ENCODE peak calls at places on chromosome 16, in seven cellular contexts. A, B, E, S, P, Y and M are unnamed samples.

GRCh38 chr16:69833791-69834282 is 71.7 kb downstream of the WWP2 start:
- DNase-seq in A (no peak), B (peak; percentile 85), E (no peak), S (no peak), P (no peak), Y (peak; percentile 47), M (no peak)

GRCh38 chr16:50462793-50463507 is 85.2 kb upstream of the NKD1 start:
- DNase-seq in A (no peak), B (no peak), E (no peak), S (no peak), P (no peak), Y (no peak), M (no peak)

GRCh38 chr16:86991679-86992078 is 325.5 kb downstream of the C16orf95 start:
- DNase-seq in A (no peak), B (no peak), E (no peak), S (no peak), P (peak; percentile 88), Y (no peak), M (peak; percentile 78)

GRCh38 chr16:25264599-25264998 is 7.0 kb upstream of the ZKSCAN2 start:
- DNase-seq in A (no peak), B (no peak), E (no peak), S (no peak), P (no peak), Y (no peak), M (peak; percentile 35)

GRCh38 chr16:1244881-1245280 is 4.4 kb downstream of the TPSAB1 start:
- DNase-seq in A (no peak), B (no peak), E (no peak), S (no peak), P (no peak), Y (no peak), M (no peak)

GRCh38 chr16:50627419-50627818 is 53.7 kb downstream of the SNX20 start:
- DNase-seq in A (no peak), B (no peak), E (no peak), S (peak; percentile 64), P (no peak), Y (peak; percentile 48), M (peak; percentile 41)

GRCh38 chr16:24504467-24505345 is 34.7 kb upstream of the RBBP6 start:
- DNase-seq in A (peak; percentile 65), B (peak; percentile 75), E (peak; percentile 38), S (peak; percentile 60), P (peak; percentile 50), Y (peak; percentile 38), M (peak; percentile 36)

GRCh38 chr16:47519037-47519436 is 57.9 kb downstream of the PHKB start:
- DNase-seq in A (no peak), B (no peak), E (no peak), S (no peak), P (peak; percentile 31), Y (no peak), M (peak; percentile 12)

GRCh38 chr16:2286550-2286949 is 18.6 kb upstream of the RNPS1 start:
- DNase-seq in A (no peak), B (no peak), E (no peak), S (no peak), P (no peak), Y (no peak), M (no peak)

GRCh38 chr16:2371421-2371820 is 30.9 kb upstream of the ABCA3 start:
- DNase-seq in A (no peak), B (no peak), E (no peak), S (no peak), P (no peak), Y (no peak), M (no peak)

GRCh38 chr16:30567991-30568638 is 3.4 kb downstream of the ZNF688 start:
- DNase-seq in A (peak; percentile 45), B (no peak), E (no peak), S (no peak), P (peak; percentile 74), Y (peak; percentile 46), M (peak; percentile 72)

GRCh38 chr16:50027829-50028228 is 2.8 kb downstream of the CNEP1R1 start:
- DNase-seq in A (no peak), B (no peak), E (no peak), S (no peak), P (no peak), Y (no peak), M (no peak)

GRCh38 chr16:68074850-68075249 is 10.3 kb upstream of the NFATC3 start:
- DNase-seq in A (no peak), B (no peak), E (no peak), S (no peak), P (no peak), Y (peak; percentile 68), M (no peak)
- H3K4me1 ChIP-seq in A (peaks cover 14% of the 10 kb centered on the region), B (peaks cover 26% of the 10 kb centered on the region), E (no peaks in the 10 kb centered on the region), S (no peaks in the 10 kb centered on the region), P (peaks cover 13% of the 10 kb centered on the region), Y (peaks cover 35% of the 10 kb centered on the region), M (peaks cover 3% of the 10 kb centered on the region)

GRCh38 chr16:4519274-4520058 is 19.1 kb downstream of the CDIP1 start:
- DNase-seq in A (no peak), B (no peak), E (no peak), S (no peak), P (no peak), Y (no peak), M (no peak)
- H3K4me1 ChIP-seq in A (no peaks in the 10 kb centered on the region), B (peaks cover 17% of the 10 kb centered on the region), E (peaks cover 22% of the 10 kb centered on the region), S (no peaks in the 10 kb centered on the region), P (peaks cover 7% of the 10 kb centered on the region), Y (peaks cover 20% of the 10 kb centered on the region), M (no peaks in the 10 kb centered on the region)

GRCh38 chr16:57938484-57938883 is 32.4 kb downstream of the CNGB1 start:
- DNase-seq in A (no peak), B (no peak), E (no peak), S (no peak), P (no peak), Y (no peak), M (no peak)
- H3K4me1 ChIP-seq in A (peaks cover 15% of the 10 kb centered on the region), B (peaks cover 3% of the 10 kb centered on the region), E (no peaks in the 10 kb centered on the region), S (no peaks in the 10 kb centered on the region), P (no peaks in the 10 kb centered on the region), Y (peaks cover 10% of the 10 kb centered on the region), M (no peaks in the 10 kb centered on the region)

GRCh38 chr16:28561557-28562187 is 8.0 kb downstream of the SGF29 start:
- DNase-seq in A (no peak), B (no peak), E (no peak), S (no peak), P (no peak), Y (no peak), M (no peak)
- H3K4me1 ChIP-seq in A (peaks cover 3% of the 10 kb centered on the region), B (peaks cover 15% of the 10 kb centered on the region), E (no peaks in the 10 kb centered on the region), S (no peaks in the 10 kb centered on the region), P (peaks cover 6% of the 10 kb centered on the region), Y (no peaks in the 10 kb centered on the region), M (peaks cover 2% of the 10 kb centered on the region)

GRCh38 chr16:84839054-84839453 is 19.3 kb downstream of the CRISPLD2 start:
- DNase-seq in A (no peak), B (no peak), E (no peak), S (no peak), P (peak; percentile 80), Y (no peak), M (peak; percentile 84)

GRCh38 chr16:84841787-84842300 is 22.1 kb downstream of the CRISPLD2 start:
- DNase-seq in A (no peak), B (no peak), E (peak; percentile 72), S (no peak), P (no peak), Y (peak; percentile 83), M (no peak)

GRCh38 chr16:84840687-84841627 is 21.2 kb downstream of the CRISPLD2 start:
- DNase-seq in A (no peak), B (no peak), E (no peak), S (no peak), P (no peak), Y (no peak), M (no peak)

GRCh38 chr16:84838383-84838948 is 18.7 kb downstream of the CRISPLD2 start:
- DNase-seq in A (no peak), B (no peak), E (no peak), S (no peak), P (no peak), Y (no peak), M (peak; percentile 22)

GRCh38 chr16:84839956-84840355 is 20.2 kb downstream of the CRISPLD2 start:
- DNase-seq in A (peak; percentile 58), B (no peak), E (no peak), S (no peak), P (peak; percentile 86), Y (no peak), M (peak; percentile 85)
- H3K4me1 ChIP-seq in A (peaks cover 43% of the 10 kb centered on the region), B (no peaks in the 10 kb centered on the region), E (peaks cover 36% of the 10 kb centered on the region), S (no peaks in the 10 kb centered on the region), P (peaks cover 36% of the 10 kb centered on the region), Y (peaks cover 48% of the 10 kb centered on the region), M (peaks cover 35% of the 10 kb centered on the region)

GRCh38 chr16:22711847-22712246 is 102.1 kb upstream of the HS3ST2 start:
- DNase-seq in A (no peak), B (no peak), E (no peak), S (no peak), P (no peak), Y (no peak), M (no peak)

GRCh38 chr16:22712471-22712870 is 101.5 kb upstream of the HS3ST2 start:
- DNase-seq in A (no peak), B (no peak), E (no peak), S (no peak), P (no peak), Y (no peak), M (no peak)
- H3K4me1 ChIP-seq in A (no peaks in the 10 kb centered on the region), B (no peaks in the 10 kb centered on the region), E (no peaks in the 10 kb centered on the region), S (no peaks in the 10 kb centered on the region), P (no peaks in the 10 kb centered on the region), Y (no peaks in the 10 kb centered on the region), M (no peaks in the 10 kb centered on the region)

GRCh38 chr16:21646091-21646490 is 6.3 kb downstream of the IGSF6 start:
- DNase-seq in A (no peak), B (no peak), E (no peak), S (peak; percentile 51), P (no peak), Y (no peak), M (no peak)

GRCh38 chr16:21645261-21645721 is 7.1 kb downstream of the IGSF6 start:
- DNase-seq in A (no peak), B (no peak), E (no peak), S (peak; percentile 55), P (peak; percentile 43), Y (no peak), M (no peak)

GRCh38 chr16:21644674-21645073 is 7.7 kb downstream of the IGSF6 start:
- DNase-seq in A (no peak), B (no peak), E (no peak), S (no peak), P (no peak), Y (no peak), M (no peak)

GRCh38 chr16:21646721-21647561 is 5.5 kb downstream of the IGSF6 start:
- DNase-seq in A (no peak), B (no peak), E (no peak), S (peak; percentile 54), P (no peak), Y (peak; percentile 62), M (no peak)

DNA sequence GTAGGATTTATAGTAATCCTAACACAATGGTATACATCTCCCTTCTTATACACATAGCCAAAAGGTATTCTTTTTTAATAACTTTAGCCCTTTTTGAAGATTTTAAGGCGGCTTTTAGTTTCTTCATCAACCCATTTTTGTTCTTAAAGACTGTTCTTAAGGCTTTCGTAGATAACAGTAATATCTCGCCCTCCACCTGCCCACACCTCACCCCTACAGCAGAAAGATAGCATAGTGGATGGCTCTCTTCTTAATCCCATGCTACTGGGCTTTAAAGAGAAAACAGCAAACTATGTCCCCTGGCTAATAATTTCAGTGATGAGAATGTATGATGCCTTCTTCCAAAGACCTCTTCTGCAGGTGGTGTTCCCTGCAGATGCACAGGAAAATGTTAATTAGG is 8.6 kb downstream of the IGSF6 start:
- DNase-seq in A (no peak), B (no peak), E (no peak), S (no peak), P (no peak), Y (no peak), M (no peak)
- H3K4me1 ChIP-seq in A (peaks cover 2% of the 10 kb centered on the region), B (peaks cover 21% of the 10 kb centered on the region), E (no peaks in the 10 kb centered on the region), S (no peaks in the 10 kb centered on the region), P (peaks cover 6% of the 10 kb centered on the region), Y (peaks cover 22% of the 10 kb centered on the region), M (no peaks in the 10 kb centered on the region)